ENCODE peak calls at places on chromosomes 13 and 19, in eight cellular contexts. One of them, this sample, is unnamed.
A peak's percentile ranks its signal among the peaks of the same experiment; 100 is the strongest.

GRCh38 chr13:45545686-45546409 is 69.7 kb downstream of the ERICH6B start:
- DNase-seq in Peyer's patch: no peak
- DNase-seq in endothelial cell of umbilical vein: no peak
- DNase-seq in sigmoid colon: no peak
- DNase-seq in K562: no peak
- DNase-seq in body of pancreas: no peak
- DNase-seq in breast epithelium: no peak
- DNase-seq in HCT116: no peak
- DNase-seq in this sample: no peak

GRCh38 chr19:19026299-19026971 is 6.9 kb downstream of the SUGP2 start:
- DNase-seq in Peyer's patch: no peak
- DNase-seq in endothelial cell of umbilical vein: no peak
- DNase-seq in sigmoid colon: no peak
- DNase-seq in K562: no peak
- DNase-seq in body of pancreas: peak; percentile 25
- DNase-seq in breast epithelium: peak; percentile 49
- DNase-seq in HCT116: no peak
- DNase-seq in this sample: peak; percentile 90

GRCh38 chr13:32153056-32153455 is 121.5 kb downstream of the FRY start:
- DNase-seq in Peyer's patch: no peak
- DNase-seq in endothelial cell of umbilical vein: peak; percentile 64
- DNase-seq in sigmoid colon: no peak
- DNase-seq in K562: no peak
- DNase-seq in body of pancreas: no peak
- DNase-seq in breast epithelium: no peak
- DNase-seq in HCT116: no peak
- DNase-seq in this sample: no peak

GRCh38 chr19:16824658-16825311 is 4.4 kb upstream of the SIN3B start:
- DNase-seq in Peyer's patch: no peak
- DNase-seq in endothelial cell of umbilical vein: peak; percentile 41
- DNase-seq in sigmoid colon: no peak
- DNase-seq in K562: no peak
- DNase-seq in body of pancreas: no peak
- DNase-seq in breast epithelium: no peak
- DNase-seq in HCT116: no peak
- DNase-seq in this sample: no peak

GRCh38 chr13:43303040-43303729 is 279.8 kb downstream of the DNAJC15 start:
- DNase-seq in Peyer's patch: no peak
- DNase-seq in endothelial cell of umbilical vein: peak; percentile 73
- DNase-seq in sigmoid colon: peak; percentile 80
- DNase-seq in K562: no peak
- DNase-seq in body of pancreas: peak; percentile 80
- DNase-seq in breast epithelium: peak; percentile 33
- DNase-seq in HCT116: no peak
- DNase-seq in this sample: peak; percentile 71

GRCh38 chr19:40650749-40651305 is 39.6 kb downstream of the NUMBL start:
- DNase-seq in Peyer's patch: no peak
- DNase-seq in endothelial cell of umbilical vein: no peak
- DNase-seq in sigmoid colon: peak; percentile 86
- DNase-seq in K562: no peak
- DNase-seq in body of pancreas: peak; percentile 56
- DNase-seq in breast epithelium: peak; percentile 64
- DNase-seq in HCT116: no peak
- DNase-seq in this sample: no peak

GRCh38 chr13:37540228-37540627 is 58.3 kb downstream of the POSTN start:
- DNase-seq in Peyer's patch: no peak
- DNase-seq in endothelial cell of umbilical vein: no peak
- DNase-seq in sigmoid colon: no peak
- DNase-seq in K562: no peak
- DNase-seq in body of pancreas: no peak
- DNase-seq in breast epithelium: no peak
- DNase-seq in HCT116: no peak
- DNase-seq in this sample: no peak

GRCh38 chr13:80036845-80037504 is 304.0 kb downstream of the SPRY2 start:
- DNase-seq in Peyer's patch: peak; percentile 44
- DNase-seq in endothelial cell of umbilical vein: no peak
- DNase-seq in sigmoid colon: no peak
- DNase-seq in K562: no peak
- DNase-seq in body of pancreas: peak; percentile 39
- DNase-seq in breast epithelium: no peak
- DNase-seq in HCT116: no peak
- DNase-seq in this sample: no peak

GRCh38 chr19:21023901-21024300 is 3.4 kb downstream of the ZNF430 start:
- DNase-seq in Peyer's patch: no peak
- DNase-seq in endothelial cell of umbilical vein: no peak
- DNase-seq in sigmoid colon: no peak
- DNase-seq in K562: no peak
- DNase-seq in body of pancreas: no peak
- DNase-seq in breast epithelium: no peak
- DNase-seq in HCT116: no peak
- DNase-seq in this sample: no peak

GRCh38 chr13:93455881-93456280 is 229.3 kb downstream of the GPC6 start:
- DNase-seq in Peyer's patch: no peak
- DNase-seq in endothelial cell of umbilical vein: no peak
- DNase-seq in sigmoid colon: no peak
- DNase-seq in K562: no peak
- DNase-seq in body of pancreas: no peak
- DNase-seq in breast epithelium: no peak
- DNase-seq in HCT116: no peak
- DNase-seq in this sample: no peak

GRCh38 chr13:69910800-69911199 is 196.8 kb upstream of the ATXN8OS start:
- DNase-seq in Peyer's patch: no peak
- DNase-seq in endothelial cell of umbilical vein: no peak
- DNase-seq in sigmoid colon: no peak
- DNase-seq in K562: no peak
- DNase-seq in body of pancreas: no peak
- DNase-seq in breast epithelium: no peak
- DNase-seq in HCT116: no peak
- DNase-seq in this sample: no peak

GRCh38 chr13:80630685-80631121 is 289.8 kb upstream of the SPRY2 start:
- DNase-seq in Peyer's patch: no peak
- DNase-seq in endothelial cell of umbilical vein: peak; percentile 85
- DNase-seq in sigmoid colon: peak; percentile 75
- DNase-seq in K562: no peak
- DNase-seq in body of pancreas: no peak
- DNase-seq in breast epithelium: no peak
- DNase-seq in HCT116: no peak
- DNase-seq in this sample: no peak

GRCh38 chr13:30346159-30346788 is 38.9 kb upstream of the KATNAL1 start:
- DNase-seq in Peyer's patch: peak; percentile 96
- DNase-seq in endothelial cell of umbilical vein: no peak
- DNase-seq in sigmoid colon: no peak
- DNase-seq in K562: no peak
- DNase-seq in body of pancreas: peak; percentile 50
- DNase-seq in breast epithelium: peak; percentile 44
- DNase-seq in HCT116: no peak
- DNase-seq in this sample: no peak

GRCh38 chr19:824885-825284 is 2.8 kb upstream of the AZU1 start:
- DNase-seq in Peyer's patch: no peak
- DNase-seq in endothelial cell of umbilical vein: no peak
- DNase-seq in sigmoid colon: no peak
- DNase-seq in K562: no peak
- DNase-seq in body of pancreas: no peak
- DNase-seq in breast epithelium: no peak
- DNase-seq in HCT116: no peak
- DNase-seq in this sample: no peak
- TF ChIP-seq POLR2A in Peyer's patch: no peak
- TF ChIP-seq POLR2A in endothelial cell of umbilical vein: no peak
- TF ChIP-seq POLR2A in sigmoid colon: no peak
- TF ChIP-seq POLR2A in K562: no peak
- TF ChIP-seq POLR2A in body of pancreas: no peak
- TF ChIP-seq POLR2A in breast epithelium: no peak
- TF ChIP-seq POLR2A in HCT116: no peak
- TF ChIP-seq POLR2A in this sample: no peak

GRCh38 chr13:39892731-39893293 is 237.3 kb downstream of the COG6 start:
- DNase-seq in Peyer's patch: peak; percentile 47
- DNase-seq in endothelial cell of umbilical vein: peak; percentile 95
- DNase-seq in sigmoid colon: no peak
- DNase-seq in K562: no peak
- DNase-seq in body of pancreas: peak; percentile 16
- DNase-seq in breast epithelium: no peak
- DNase-seq in HCT116: no peak
- DNase-seq in this sample: peak; percentile 9
- H3K4me3 ChIP-seq in Peyer's patch: no peak overlapping the region
- H3K4me3 ChIP-seq in endothelial cell of umbilical vein: no peak overlapping the region
- H3K4me3 ChIP-seq in sigmoid colon: no peak overlapping the region
- H3K4me3 ChIP-seq in K562: no peak overlapping the region
- H3K4me3 ChIP-seq in body of pancreas: no peak overlapping the region
- H3K4me3 ChIP-seq in breast epithelium: no peak overlapping the region
- H3K4me3 ChIP-seq in HCT116: no peak overlapping the region
- H3K4me3 ChIP-seq in this sample: no peak overlapping the region

DNA sequence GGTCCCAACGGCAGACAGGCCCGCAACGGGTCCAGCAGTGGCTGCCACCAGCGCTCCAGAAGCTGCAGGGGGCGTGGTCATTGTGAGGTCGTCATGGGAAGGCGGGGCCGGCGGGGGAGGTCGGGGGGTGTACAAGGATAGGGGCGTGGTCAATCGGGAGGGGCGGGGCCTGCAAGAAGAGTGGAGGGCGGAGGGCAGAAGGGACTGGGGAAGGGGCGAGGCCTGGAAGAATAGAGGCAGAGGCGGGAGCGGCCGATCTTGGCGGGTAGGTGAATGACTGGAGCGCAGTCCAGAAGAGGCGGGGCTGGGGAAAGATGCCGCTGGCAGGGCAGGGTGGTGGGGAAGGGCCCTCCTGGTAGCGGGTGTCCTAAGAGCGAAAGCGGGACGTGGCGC is 4.3 kb downstream of the FUZ start:
- DNase-seq in Peyer's patch: peak; percentile 97
- DNase-seq in endothelial cell of umbilical vein: peak; percentile 85
- DNase-seq in sigmoid colon: peak; percentile 98
- DNase-seq in K562: peak; percentile 97
- DNase-seq in body of pancreas: peak; percentile 95
- DNase-seq in breast epithelium: peak; percentile 90
- DNase-seq in HCT116: no peak
- DNase-seq in this sample: peak; percentile 95
- TF ChIP-seq POLR2A in Peyer's patch: no peak
- TF ChIP-seq POLR2A in endothelial cell of umbilical vein: no peak
- TF ChIP-seq POLR2A in sigmoid colon: no peak
- TF ChIP-seq POLR2A in K562: peak; percentile 49
- TF ChIP-seq POLR2A in body of pancreas: peak; percentile 54
- TF ChIP-seq POLR2A in breast epithelium: peak; percentile 35
- TF ChIP-seq POLR2A in HCT116: no peak
- TF ChIP-seq POLR2A in this sample: no peak

DNA sequence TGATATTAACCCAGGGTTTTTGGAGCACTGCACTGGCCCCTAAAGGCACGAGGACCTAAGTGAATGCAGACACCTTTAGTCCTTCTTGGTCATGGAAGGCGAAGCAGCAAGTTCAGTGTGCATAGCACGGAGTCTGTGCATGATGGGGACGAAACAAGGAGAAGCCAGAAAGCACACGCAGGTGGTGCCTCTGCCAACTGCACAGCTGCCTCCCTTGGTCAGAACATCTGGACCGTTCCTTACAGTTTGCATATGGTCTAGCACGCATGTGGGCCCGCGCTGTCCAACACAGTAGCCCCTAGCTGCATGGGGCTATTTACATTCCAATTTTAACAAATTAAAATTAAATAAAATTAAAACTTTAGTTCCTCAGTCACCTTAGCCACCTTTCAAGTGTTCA is 44.0 kb downstream of the FLT3 start:
- DNase-seq in Peyer's patch: no peak
- DNase-seq in endothelial cell of umbilical vein: no peak
- DNase-seq in sigmoid colon: no peak
- DNase-seq in K562: no peak
- DNase-seq in body of pancreas: no peak
- DNase-seq in breast epithelium: no peak
- DNase-seq in HCT116: no peak
- DNase-seq in this sample: no peak
- H3K4me3 ChIP-seq in Peyer's patch: no peak overlapping the region
- H3K4me3 ChIP-seq in endothelial cell of umbilical vein: no peak overlapping the region
- H3K4me3 ChIP-seq in sigmoid colon: no peak overlapping the region
- H3K4me3 ChIP-seq in K562: no peak overlapping the region
- H3K4me3 ChIP-seq in body of pancreas: no peak overlapping the region
- H3K4me3 ChIP-seq in breast epithelium: no peak overlapping the region
- H3K4me3 ChIP-seq in HCT116: no peak overlapping the region
- H3K4me3 ChIP-seq in this sample: no peak overlapping the region